ENCODE peak calls at places on chromosomes 13 and 19, in six cellular contexts. L is ovary; I is stimulated activated naive CD8-positive, alpha-beta T cell treated with anti-CD3 and anti-CD28 coated beads, Interleukin-15, amount 100 ng/mL, for 72 hours; K is tibial nerve; M is lung microvascular endothelial cell; Z is DMS153. C is an unnamed sample.

GRCh38 chr19:55156202-55157063 is 1.1 kb downstream of the TNNI3 start:
- DNase-seq in Z (peak), I (peak), L (no peak), M (peak), K (no peak), C (no peak)

GRCh38 chr19:29379257-29379986 is 146.4 kb upstream of the VSTM2B start:
- DNase-seq in M (no peak), Z (no peak), I (no peak), K (no peak), L (no peak), C (no peak)

GRCh38 chr19:18044825-18045304 is 36.9 kb downstream of the ARRDC2 start:
- DNase-seq in I (peak), M (peak), L (peak), Z (peak), K (peak), C (peak)

GRCh38 chr19:28185646-28186045 is 1027.3 kb downstream of the UQCRFS1 start:
- DNase-seq in Z (no peak), K (no peak), M (no peak), I (no peak), L (no peak), C (no peak)

GRCh38 chr13:76692326-76692725 is 193.9 kb downstream of the KCTD12 start:
- DNase-seq in K (no peak), M (no peak), I (no peak), L (no peak), Z (no peak), C (no peak)

GRCh38 chr13:98411013-98411412 is 165.9 kb downstream of the STK24 start:
- DNase-seq in I (no peak), L (no peak), Z (no peak), M (no peak), K (no peak), C (no peak)

GRCh38 chr19:23509686-23510450 is 114.6 kb upstream of the ZNF91 start:
- DNase-seq in L (no peak), M (no peak), K (no peak), I (no peak), Z (no peak), C (no peak)

GRCh38 chr19:17441241-17442135 is 7.0 kb downstream of the TMEM221 start:
- DNase-seq in L (no peak), K (no peak), Z (no peak), I (peak), M (peak), C (no peak)

GRCh38 chr19:17902701-17903100 is 30.1 kb upstream of the CCDC124 start:
- DNase-seq in K (no peak), M (no peak), I (no peak), L (no peak), Z (no peak), C (no peak)

GRCh38 chr19:5742051-5742450 is 21.6 kb downstream of the CATSPERD start:
- DNase-seq in L (no peak), M (no peak), K (no peak), I (no peak), Z (no peak), C (no peak)

GRCh38 chr19:38033658-38034150 is 126.7 kb downstream of the SIPA1L3 start:
- DNase-seq in I (no peak), L (no peak), M (no peak), K (no peak), Z (no peak), C (peak)

GRCh38 chr13:96533408-96533807 is 443.5 kb downstream of the HS6ST3 start:
- DNase-seq in M (no peak), I (no peak), Z (no peak), K (no peak), L (no peak), C (no peak)

GRCh38 chr19:55241143-55241934 is 12.8 kb upstream of the TMEM86B start:
- DNase-seq in L (no peak), M (no peak), K (no peak), I (no peak), Z (no peak), C (no peak)

GRCh38 chr19:50509366-50509765 is 1.6 kb downstream of the JOSD2 start:
- DNase-seq in M (no peak), L (no peak), Z (no peak), K (no peak), I (no peak), C (no peak)

GRCh38 chr13:102724923-102725322 is 30.1 kb upstream of the METTL21C start:
- DNase-seq in I (no peak), K (no peak), M (peak), L (no peak), Z (peak), C (no peak)

GRCh38 chr13:69820180-69820579 is 287.4 kb upstream of the ATXN8OS start:
- DNase-seq in L (no peak), I (no peak), M (no peak), K (no peak), Z (no peak), C (no peak)

GRCh38 chr13:68727165-68727564 is 1380.5 kb upstream of the ATXN8OS start:
- DNase-seq in K (no peak), I (no peak), L (no peak), M (no peak), Z (no peak), C (no peak)

GRCh38 chr19:44737238-44738160 is 11.0 kb upstream of the BCL3 start:
- DNase-seq in K (no peak), I (no peak), M (no peak), L (no peak), Z (no peak), C (peak)

GRCh38 chr19:52200044-52200443 is 10.2 kb downstream of the PPP2R1A start:
- DNase-seq in I (no peak), L (no peak), M (peak), K (no peak), Z (no peak), C (no peak)

GRCh38 chr13:46235259-46235658 is 23.5 kb downstream of the LRRC63 start:
- DNase-seq in K (no peak), M (no peak), I (no peak), Z (no peak), L (no peak), C (no peak)

GRCh38 chr13:36913463-36913862 is 6.6 kb downstream of the SMAD9 start:
- DNase-seq in Z (peak), M (no peak), L (no peak), I (no peak), K (no peak), C (no peak)

GRCh38 chr19:47315125-47315821 is 5.6 kb downstream of the C5AR1 start:
- DNase-seq in I (no peak), M (peak), Z (peak), L (no peak), K (no peak), C (no peak)

GRCh38 chr19:39237200-39238184 is 7.3 kb downstream of the IFNL3 start:
- DNase-seq in I (peak), Z (peak), L (no peak), K (no peak), M (no peak), C (peak)

GRCh38 chr19:5292453-5292842 is 48.2 kb downstream of the PTPRS start:
- DNase-seq in Z (no peak), K (no peak), L (no peak), M (no peak), I (no peak), C (peak)

GRCh38 chr13:50448535-50448981 is 394.9 kb downstream of the DLEU7 start:
- DNase-seq in L (no peak), I (no peak), Z (peak), M (peak), K (no peak), C (no peak)

GRCh38 chr13:61204025-61204424 is 211.6 kb downstream of the PCDH20 start:
- DNase-seq in L (no peak), K (no peak), I (no peak), Z (no peak), M (no peak), C (no peak)

GRCh38 chr13:27481766-27482165 is 31.4 kb upstream of the MTIF3 start:
- DNase-seq in Z (no peak), K (no peak), L (peak), M (peak), I (peak), C (no peak)

GRCh38 chr19:18833849-18834643 is 2.3 kb downstream of the UPF1 start:
- DNase-seq in M (peak), I (no peak), K (no peak), Z (peak), L (no peak), C (no peak)

GRCh38 chr19:42276821-42277220 is 7.8 kb downstream of the CIC start:
- DNase-seq in Z (no peak), I (no peak), M (no peak), K (no peak), L (no peak), C (peak)

GRCh38 chr19:27796073-27796472 is 1416.9 kb downstream of the UQCRFS1 start:
- DNase-seq in M (no peak), K (no peak), Z (no peak), I (no peak), L (no peak), C (no peak)

GRCh38 chr13:109704771-109705628 is 81.4 kb downstream of the IRS2 start:
- DNase-seq in K (no peak), Z (peak), M (peak), I (no peak), L (no peak), C (no peak)

GRCh38 chr13:27293873-27294515 is 23.4 kb downstream of the RASL11A start:
- DNase-seq in Z (no peak), K (no peak), I (no peak), M (no peak), L (no peak), C (no peak)

GRCh38 chr13:95678967-95679366 is 2.0 kb downstream of the DNAJC3 start:
- DNase-seq in Z (no peak), M (no peak), I (no peak), L (no peak), K (no peak), C (no peak)

GRCh38 chr13:98260357-98261164 is 83.5 kb upstream of the RNF113B start:
- DNase-seq in L (no peak), I (no peak), K (no peak), M (no peak), Z (no peak), C (no peak)

GRCh38 chr13:21037656-21038055 is 23.7 kb downstream of the LATS2 start:
- DNase-seq in L (no peak), K (no peak), M (no peak), Z (no peak), I (no peak), C (no peak)

C was measured in GM06990.